ENCODE peak calls at places on chromosomes 1 and 21, in five cellular contexts. D is CD8-positive, alpha-beta T cell; I is HCT116; M is Peyer's patch; O is ascending aorta. A is an unnamed sample. For H3K27me3, the result is how much of the 10 kb centered on the place peaks cover.

GRCh38 chr1:59046730-59047157 is 250.2 kb upstream of the FGGY start:
- DNase-seq in D (peak), I (no peak), M (peak), O (no peak), A (no peak)

GRCh38 chr1:94098585-94099111 is 22.3 kb downstream of the ABCA4 start:
- DNase-seq in D (no peak), I (no peak), M (no peak), O (no peak), A (no peak)

GRCh38 chr1:183673605-183674150 is 20.6 kb upstream of the APOBEC4 start:
- DNase-seq in D (no peak), I (no peak), M (no peak), O (no peak), A (no peak)

GRCh38 chr1:217067642-217068041 is 344.4 kb upstream of the ESRRG start:
- DNase-seq in D (no peak), I (no peak), M (no peak), O (no peak), A (no peak)

GRCh38 chr1:117268926-117269378 is 58.2 kb upstream of the VTCN1 start:
- DNase-seq in D (no peak), I (no peak), M (no peak), O (no peak), A (no peak)

GRCh38 chr1:116097600-116097999 is 13.6 kb upstream of the MAB21L3 start:
- DNase-seq in D (no peak), I (no peak), M (no peak), O (no peak), A (no peak)

GRCh38 chr1:38064232-38064903 is 17.8 kb upstream of the POU3F1 start:
- DNase-seq in D (no peak), I (peak), M (no peak), O (no peak), A (no peak)

GRCh38 chr1:5367306-5367705 is 624.9 kb downstream of the NPHP4 start:
- DNase-seq in D (no peak), I (no peak), M (no peak), O (no peak), A (no peak)

GRCh38 chr1:86758570-86758969 is 54.2 kb downstream of the SH3GLB1 start:
- DNase-seq in D (no peak), I (no peak), M (peak), O (no peak), A (no peak)

GRCh38 chr1:197486948-197487347 is 218.9 kb downstream of the CRB1 start:
- DNase-seq in D (no peak), I (no peak), M (no peak), O (no peak), A (no peak)

GRCh38 chr1:217322834-217323233 is 308.1 kb downstream of the GPATCH2 start:
- DNase-seq in D (no peak), I (no peak), M (no peak), O (no peak), A (no peak)

GRCh38 chr21:31332525-31332924 is 11.5 kb downstream of the TIAM1 start:
- DNase-seq in D (no peak), I (no peak), M (no peak), O (no peak), A (no peak)

GRCh38 chr21:36337099-36337509 is 17.1 kb downstream of the MORC3 start:
- DNase-seq in D (no peak), I (no peak), M (no peak), O (no peak), A (no peak)

GRCh38 chr1:212498243-212498642 is 65.5 kb downstream of the NENF start:
- DNase-seq in D (no peak), I (no peak), M (no peak), O (no peak), A (no peak)

GRCh38 chr1:114152211-114153050 is 1.2 kb downstream of the SYT6 start:
- DNase-seq in D (no peak), I (no peak), M (no peak), O (no peak), A (peak)

GRCh38 chr1:4210043-4210442 is 310.0 kb upstream of the C1orf174 start:
- DNase-seq in D (no peak), I (no peak), M (no peak), O (no peak), A (no peak)

GRCh38 chr1:161013591-161014513 is 7.1 kb downstream of the F11R start:
- DNase-seq in D (peak), I (no peak), M (peak), O (peak), A (peak)

GRCh38 chr1:167312871-167313270 is 92.2 kb downstream of the POU2F1 start:
- DNase-seq in D (no peak), I (no peak), M (no peak), O (no peak), A (no peak)

GRCh38 chr21:40404319-40404906 is 442.5 kb downstream of the DSCAM start:
- DNase-seq in D (no peak), I (no peak), M (no peak), O (no peak), A (no peak)

GRCh38 chr1:188237573-188238353 is 1409.0 kb downstream of the PLA2G4A start:
- DNase-seq in D (no peak), I (peak), M (no peak), O (no peak), A (no peak)

GRCh38 chr1:195899762-195900352 is 708.4 kb downstream of the KCNT2 start:
- DNase-seq in D (no peak), I (no peak), M (no peak), O (no peak), A (no peak)

GRCh38 chr1:86429830-86430229 is 5.9 kb downstream of the CLCA2 start:
- DNase-seq in D (no peak), I (no peak), M (no peak), O (peak), A (no peak)

GRCh38 chr21:32515869-32516268 is 69.5 kb downstream of the TCP10L start:
- DNase-seq in D (no peak), I (no peak), M (no peak), O (no peak), A (no peak)

GRCh38 chr1:66175581-66175980 is 358.4 kb upstream of the SGIP1 start:
- DNase-seq in D (no peak), I (no peak), M (no peak), O (no peak), A (no peak)

GRCh38 chr1:177556163-177556562 is 385.4 kb downstream of the BRINP2 start:
- DNase-seq in D (no peak), I (no peak), M (no peak), O (no peak), A (no peak)

GRCh38 chr1:34781844-34782391 is 904 bp downstream of the GJB3 start:
- DNase-seq in D (no peak), I (no peak), M (no peak), O (peak), A (no peak)

GRCh38 chr1:93818570-93818959 is 60.4 kb downstream of the DNTTIP2 start:
- DNase-seq in D (no peak), I (no peak), M (no peak), O (no peak), A (no peak)

GRCh38 chr1:2789986-2790581 is 11.4 kb downstream of the TTC34 start:
- DNase-seq in D (no peak), I (no peak), M (peak), O (peak), A (peak)

GRCh38 chr1:242178924-242179708 is 180.2 kb upstream of the MAP1LC3C start:
- DNase-seq in D (no peak), I (no peak), M (no peak), O (no peak), A (no peak)

GRCh38 chr21:36430841-36431240 is 45.6 kb downstream of the CHAF1B start:
- DNase-seq in D (no peak), I (no peak), M (no peak), O (no peak), A (no peak)

GRCh38 chr1:86938450-86938849 is 24.0 kb downstream of the HS2ST1 start:
- DNase-seq in D (no peak), I (no peak), M (no peak), O (no peak), A (no peak)

GRCh38 chr1:166937962-166938361 is 37.4 kb downstream of the ILDR2 start:
- DNase-seq in D (no peak), I (no peak), M (no peak), O (no peak), A (no peak)

GRCh38 chr1:32372149-32372756 is 9.9 kb downstream of the TSSK3 start:
- DNase-seq in D (peak), I (no peak), M (peak), O (no peak), A (no peak)

GRCh38 chr1:67685558-67686271 is 714 bp downstream of the GADD45A start:
- DNase-seq in D (peak), I (no peak), M (peak), O (peak), A (peak)

GRCh38 chr1:100249155-100249536 is 488 bp downstream of the DBT start:
- DNase-seq in D (no peak), I (no peak), M (no peak), O (no peak), A (no peak)

GRCh38 chr1:198776602-198777029 is 137.8 kb downstream of the PTPRC start:
- DNase-seq in D (no peak), I (no peak), M (peak), O (peak), A (no peak)

GRCh38 chr21:39025198-39025597 is 158.1 kb downstream of the PSMG1 start:
- DNase-seq in D (no peak), I (no peak), M (no peak), O (no peak), A (no peak)

GRCh38 chr1:42170779-42171621 is 6.5 kb upstream of the GUCA2A start:
- DNase-seq in D (no peak), I (no peak), M (no peak), O (no peak), A (no peak)

GRCh38 chr1:25757151-25757845 is 42.7 kb upstream of the SELENON start:
- DNase-seq in D (no peak), I (no peak), M (no peak), O (no peak), A (no peak)

GRCh38 chr1:25760871-25761270 is 39.1 kb upstream of the SELENON start:
- DNase-seq in D (no peak), I (no peak), M (no peak), O (no peak), A (no peak)

GRCh38 chr1:25757846-25758185 is 42.2 kb upstream of the SELENON start:
- DNase-seq in D (no peak), I (no peak), M (no peak), O (no peak), A (no peak)

GRCh38 chr1:25758466-25759070 is 41.4 kb upstream of the SELENON start:
- DNase-seq in D (no peak), I (no peak), M (no peak), O (no peak), A (no peak)

DNA sequence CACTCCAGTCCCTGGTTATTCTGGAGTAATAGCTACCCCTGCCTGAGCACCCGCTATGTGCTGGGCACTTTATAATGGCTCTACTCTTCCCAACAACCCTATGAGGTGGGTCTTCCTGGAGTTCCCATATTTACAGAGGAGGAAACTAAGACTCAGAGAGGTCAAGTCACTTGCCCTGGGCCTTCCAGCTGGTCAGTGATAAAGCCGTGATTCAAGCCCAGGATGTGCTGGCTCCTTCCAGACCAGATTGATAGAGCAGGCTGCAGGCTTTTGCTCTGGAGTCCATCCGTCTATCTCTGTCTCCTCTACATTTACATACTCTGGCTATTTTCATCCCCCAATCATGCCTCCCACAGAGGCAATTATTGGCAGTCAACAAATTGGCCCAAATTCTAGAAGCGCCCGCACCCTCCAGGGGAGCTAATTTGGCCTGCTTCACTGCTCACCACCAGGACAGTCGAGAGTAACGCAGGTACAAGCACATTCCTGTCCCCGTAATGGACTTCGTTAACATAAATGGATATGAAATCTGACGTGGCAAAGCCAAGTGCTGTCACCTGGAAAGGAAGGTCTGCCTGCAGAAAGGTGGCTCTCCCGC is 39.8 kb upstream of the SELENON start:
- DNase-seq in D (no peak), I (no peak), M (no peak), O (no peak), A (no peak)
- H3K27me3 ChIP-seq in D (under half), I (under half), M (under half), O (under half), A (under half)

DNA sequence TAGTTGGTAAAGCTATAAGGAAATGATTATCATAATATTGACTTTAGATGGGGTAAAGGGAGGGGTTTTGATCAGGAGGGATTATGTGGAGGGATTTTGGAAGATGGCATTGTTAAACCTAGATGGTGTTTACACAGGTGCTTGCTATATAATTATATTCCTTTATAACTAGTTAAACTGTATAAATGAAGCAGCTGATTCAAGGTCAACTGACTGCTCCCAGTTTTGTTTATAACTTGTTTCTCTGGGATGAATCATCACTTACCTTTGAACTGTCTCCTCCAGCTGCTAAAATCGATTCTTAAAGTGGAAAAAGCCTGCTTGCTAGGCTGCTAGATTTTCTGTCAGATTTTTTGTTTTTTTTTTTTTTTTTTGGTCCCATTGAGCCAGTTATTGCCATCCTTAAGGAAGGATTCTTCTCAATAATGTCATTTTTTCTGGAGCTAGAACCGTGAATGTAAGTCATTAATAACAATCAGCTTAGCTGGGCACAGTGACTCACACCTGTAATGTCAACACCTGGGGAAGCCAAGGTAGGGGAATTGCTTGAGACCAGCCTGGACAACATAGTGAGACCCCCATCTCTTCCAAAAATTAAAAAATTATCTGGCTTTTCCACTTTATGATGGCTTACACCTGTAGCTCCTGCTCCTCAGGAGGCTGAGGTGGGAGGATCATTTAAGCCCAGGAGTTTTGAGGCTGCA is 153.2 kb downstream of the PIK3R3 start:
- DNase-seq in D (no peak), I (peak), M (no peak), O (no peak), A (no peak)
- H3K27ac ChIP-seq in D (no peak), I (peak), M (peak), O (no peak), A (peak)

DNA sequence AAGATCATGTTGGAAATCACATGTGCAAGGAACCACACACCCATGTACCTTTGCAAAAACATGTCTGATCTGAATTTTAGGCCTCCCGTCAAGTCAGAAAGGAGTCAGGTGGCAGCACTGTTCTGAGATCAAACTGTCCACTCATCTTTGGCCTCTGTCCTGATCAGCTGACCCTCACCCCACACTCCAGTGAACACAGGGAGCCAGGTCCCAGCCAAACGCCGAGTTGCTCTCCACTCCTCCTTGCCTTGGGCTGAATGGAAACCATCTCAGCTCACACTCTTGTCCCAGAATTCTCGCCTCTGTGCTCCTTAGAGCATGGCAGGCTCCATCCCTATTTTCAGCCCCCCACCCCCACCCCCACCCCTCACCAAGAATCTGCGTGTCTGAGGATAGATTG is 4.6 kb upstream of the RNF186 start:
- DNase-seq in D (no peak), I (no peak), M (no peak), O (no peak), A (no peak)
- H3K27me3 ChIP-seq in D (under half), I (under half), M (under half), O (under half), A (under half)

DNA sequence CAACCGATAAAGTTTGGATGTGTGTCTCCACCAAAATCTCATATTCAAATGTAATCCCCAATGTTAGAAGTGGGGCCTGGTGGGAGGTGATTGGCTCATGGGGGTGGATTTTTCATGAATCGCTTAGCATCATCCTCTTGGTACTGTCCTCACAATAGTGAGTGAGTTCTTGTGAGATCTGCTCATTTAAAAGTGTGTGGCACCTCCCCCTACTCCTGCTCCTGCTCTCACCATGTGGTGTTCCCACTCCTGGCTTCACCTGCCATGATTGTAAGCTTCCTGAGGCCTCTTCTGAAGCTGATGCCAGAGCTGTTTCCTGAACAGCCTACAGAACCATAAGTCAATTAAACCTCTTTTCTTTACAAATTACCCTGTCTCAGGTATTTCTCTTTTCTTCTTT is 28.2 kb upstream of the PRDX6 start:
- DNase-seq in D (no peak), I (no peak), M (no peak), O (no peak), A (no peak)
- H3K27ac ChIP-seq in D (no peak), I (no peak), M (no peak), O (no peak), A (no peak)

DNA sequence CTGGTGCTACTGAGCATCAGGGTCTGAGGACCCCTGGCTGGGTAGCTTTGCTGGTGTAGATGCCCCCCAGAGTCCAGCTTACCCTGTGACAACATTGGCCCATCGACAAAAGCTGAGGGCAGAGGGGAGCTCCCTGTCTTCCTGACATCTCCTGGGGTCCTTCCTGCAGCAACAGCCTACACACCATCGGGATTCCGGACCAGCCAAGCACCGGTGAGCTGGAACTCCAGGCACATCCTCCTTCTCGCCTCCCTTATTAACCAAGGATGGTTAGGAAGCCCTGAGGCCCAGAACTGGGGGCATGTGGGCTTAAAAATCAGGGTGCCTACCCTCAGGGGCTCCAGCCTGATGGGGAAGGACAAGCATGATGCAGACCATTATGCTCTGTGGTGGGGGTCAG is 658.0 kb downstream of the PTPRU start:
- DNase-seq in D (no peak), I (no peak), M (no peak), O (no peak), A (no peak)
- H3K27me3 ChIP-seq in D (under half), I (half or more), M (under half), O (under half), A (under half)

GRCh38 chr21:23101111-23101510 is 2102.9 kb downstream of the NCAM2 start:
- DNase-seq in D (no peak), I (no peak), M (no peak), O (no peak), A (no peak)
- H3K27ac ChIP-seq in D (no peak), I (no peak), M (no peak), O (no peak), A (no peak)

GRCh38 chr1:156437465-156437864 is 63.1 kb downstream of the MEF2D start:
- DNase-seq in D (no peak), I (no peak), M (no peak), O (no peak), A (no peak)

GRCh38 chr1:156439036-156439435 is 61.5 kb downstream of the MEF2D start:
- DNase-seq in D (no peak), I (no peak), M (no peak), O (no peak), A (no peak)

GRCh38 chr1:156439771-156440183 is 60.8 kb downstream of the MEF2D start:
- DNase-seq in D (no peak), I (no peak), M (no peak), O (no peak), A (no peak)

GRCh38 chr1:156438278-156438987 is 62.1 kb downstream of the MEF2D start:
- DNase-seq in D (no peak), I (no peak), M (no peak), O (no peak), A (no peak)

GRCh38 chr1:156440689-156441437 is 59.7 kb downstream of the MEF2D start:
- DNase-seq in D (no peak), I (no peak), M (no peak), O (no peak), A (no peak)
- H3K27me3 ChIP-seq in D (half or more), I (under half), M (half or more), O (under half), A (under half)

DNA sequence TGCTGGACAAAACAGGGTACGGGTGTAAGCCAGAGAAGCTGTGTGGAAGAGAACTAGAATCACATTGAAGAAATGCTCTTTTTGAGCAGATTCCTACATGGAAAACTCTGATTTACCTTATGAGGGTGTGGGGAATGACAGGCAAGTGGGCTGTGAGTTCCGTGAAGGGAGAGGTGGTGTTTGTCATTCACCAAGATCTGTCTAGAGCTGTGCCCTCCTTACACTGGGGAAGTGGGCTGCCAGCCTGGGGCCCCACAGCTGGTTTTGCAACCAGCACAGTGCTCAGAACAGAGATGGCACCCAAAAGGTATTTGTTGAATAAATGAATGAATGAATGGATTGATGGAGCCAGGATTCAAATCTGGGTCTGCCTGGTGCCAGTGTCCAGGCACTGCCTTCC is 10.4 kb downstream of the RCAN1 start:
- DNase-seq in D (no peak), I (no peak), M (no peak), O (no peak), A (no peak)
- H3K27ac ChIP-seq in D (no peak), I (no peak), M (no peak), O (no peak), A (no peak)

GRCh38 chr1:200038645-200038986 is 11.1 kb downstream of the NR5A2 start:
- DNase-seq in D (no peak), I (no peak), M (peak), O (no peak), A (no peak)
- H3K27me3 ChIP-seq in D (half or more), I (under half), M (under half), O (under half), A (under half)

A was measured in psoas muscle.